ENCODE peak calls at places on chromosomes 2 and 18, in five cellular contexts. One of them, this sample, is unnamed.

GRCh38 chr2:213923543-213923942 is 487.3 kb upstream of the VWC2L start:
- DNase-seq in AG09309: no peak
- DNase-seq in HFF-Myc: no peak
- DNase-seq in fibroblast of lung: no peak
- DNase-seq in tibial nerve: no peak
- DNase-seq in this sample: no peak

GRCh38 chr18:21678897-21679296 is 25.7 kb downstream of the ABHD3 start:
- DNase-seq in AG09309: no peak
- DNase-seq in HFF-Myc: no peak
- DNase-seq in fibroblast of lung: no peak
- DNase-seq in tibial nerve: no peak
- DNase-seq in this sample: no peak

GRCh38 chr2:27018142-27018541 is 14.6 kb upstream of the TMEM214 start:
- DNase-seq in AG09309: no peak
- DNase-seq in HFF-Myc: no peak
- DNase-seq in fibroblast of lung: no peak
- DNase-seq in tibial nerve: no peak
- DNase-seq in this sample: no peak

GRCh38 chr2:45172993-45173392 is 163.7 kb upstream of the SIX2 start:
- DNase-seq in AG09309: peak; percentile 61
- DNase-seq in HFF-Myc: no peak
- DNase-seq in fibroblast of lung: no peak
- DNase-seq in tibial nerve: no peak
- DNase-seq in this sample: no peak

GRCh38 chr2:196206804-196207203 is 35.4 kb upstream of the STK17B start:
- DNase-seq in AG09309: no peak
- DNase-seq in HFF-Myc: no peak
- DNase-seq in fibroblast of lung: no peak
- DNase-seq in tibial nerve: peak; percentile 39
- DNase-seq in this sample: peak; percentile 40

GRCh38 chr2:44951124-44951523 is 9.6 kb downstream of the SIX3 start:
- DNase-seq in AG09309: no peak
- DNase-seq in HFF-Myc: no peak
- DNase-seq in fibroblast of lung: no peak
- DNase-seq in tibial nerve: no peak
- DNase-seq in this sample: no peak

GRCh38 chr2:96361751-96362150 is 26.2 kb downstream of the NCAPH start:
- DNase-seq in AG09309: no peak
- DNase-seq in HFF-Myc: no peak
- DNase-seq in fibroblast of lung: no peak
- DNase-seq in tibial nerve: no peak
- DNase-seq in this sample: no peak

GRCh38 chr2:70508711-70509462 is 44.7 kb downstream of the TGFA start:
- DNase-seq in AG09309: no peak
- DNase-seq in HFF-Myc: no peak
- DNase-seq in fibroblast of lung: no peak
- DNase-seq in tibial nerve: no peak
- DNase-seq in this sample: no peak

GRCh38 chr2:220442012-220442411 is 814.6 kb downstream of the SLC4A3 start:
- DNase-seq in AG09309: no peak
- DNase-seq in HFF-Myc: no peak
- DNase-seq in fibroblast of lung: no peak
- DNase-seq in tibial nerve: no peak
- DNase-seq in this sample: no peak

GRCh38 chr2:234550056-234550455 is 53.2 kb upstream of the ARL4C start:
- DNase-seq in AG09309: no peak
- DNase-seq in HFF-Myc: no peak
- DNase-seq in fibroblast of lung: no peak
- DNase-seq in tibial nerve: no peak
- DNase-seq in this sample: no peak

GRCh38 chr2:152176113-152176714 is 651 bp upstream of the STAM2 start:
- DNase-seq in AG09309: no peak
- DNase-seq in HFF-Myc: no peak
- DNase-seq in fibroblast of lung: no peak
- DNase-seq in tibial nerve: no peak
- DNase-seq in this sample: no peak

DNA sequence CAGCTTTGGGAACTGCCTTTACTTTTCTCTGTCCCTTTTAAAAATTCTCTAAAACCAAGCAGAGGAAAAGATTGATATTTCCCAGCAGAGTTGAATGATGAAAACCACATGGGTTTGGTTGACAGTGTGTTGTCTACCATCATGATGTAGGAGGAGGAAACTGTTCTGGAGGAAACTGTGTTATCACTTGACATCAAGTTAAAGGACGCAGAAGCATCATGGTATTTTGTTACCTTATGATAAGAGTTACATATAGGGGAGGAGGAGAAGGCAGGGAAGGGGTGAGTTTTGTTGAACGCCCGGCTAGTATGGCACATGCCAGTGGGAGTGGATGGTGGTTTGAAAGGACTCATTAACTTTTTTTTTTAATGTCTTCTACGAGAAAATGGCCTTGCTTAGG is 886 bp downstream of the TMEM17 start:
- DNase-seq in AG09309: no peak
- DNase-seq in HFF-Myc: no peak
- DNase-seq in fibroblast of lung: no peak
- DNase-seq in tibial nerve: no peak
- DNase-seq in this sample: peak; percentile 17
- H3K4me3 ChIP-seq in AG09309: peak overlapping the region; percentile 84
- H3K4me3 ChIP-seq in HFF-Myc: peak overlapping the region; percentile 56
- H3K4me3 ChIP-seq in fibroblast of lung: no peak overlapping the region
- H3K4me3 ChIP-seq in tibial nerve: peak overlapping the region; percentile 76
- H3K4me3 ChIP-seq in this sample: no peak overlapping the region

DNA sequence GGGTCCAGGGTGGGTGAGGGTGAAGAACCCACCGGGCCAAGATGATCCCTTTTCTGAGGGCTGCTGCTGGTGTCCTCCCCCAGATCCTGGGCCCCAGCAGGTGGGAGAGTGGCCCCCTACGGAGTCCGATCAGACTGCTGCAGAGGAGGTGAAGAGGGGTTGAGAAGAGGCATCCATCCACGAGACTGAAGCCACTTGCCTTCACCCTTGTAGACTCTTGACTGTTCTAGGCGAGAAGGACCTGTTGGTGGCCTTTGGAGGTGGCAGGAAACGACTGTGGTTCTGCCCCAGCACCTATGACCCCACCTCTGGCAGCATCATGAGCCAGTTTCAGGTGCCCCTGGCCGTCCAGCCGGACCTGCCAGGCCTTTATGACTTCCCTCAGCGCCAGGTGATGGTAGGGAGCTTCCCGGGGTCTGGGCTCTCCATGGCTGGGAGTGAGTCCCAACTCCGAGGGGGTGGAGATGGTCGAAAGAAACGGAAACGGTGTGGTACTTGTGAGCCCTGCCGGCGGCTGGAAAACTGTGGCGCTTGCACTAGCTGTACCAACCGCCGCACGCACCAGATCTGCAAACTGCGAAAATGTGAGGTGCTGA is 1.5 kb downstream of the TET3 start:
- DNase-seq in AG09309: no peak
- DNase-seq in HFF-Myc: no peak
- DNase-seq in fibroblast of lung: no peak
- DNase-seq in tibial nerve: no peak
- DNase-seq in this sample: no peak
- H3K4me3 ChIP-seq in AG09309: peak overlapping the region; percentile 66
- H3K4me3 ChIP-seq in HFF-Myc: peak overlapping the region; percentile 69
- H3K4me3 ChIP-seq in fibroblast of lung: peak overlapping the region; percentile 46
- H3K4me3 ChIP-seq in tibial nerve: peak overlapping the region; percentile 76
- H3K4me3 ChIP-seq in this sample: peak overlapping the region; percentile 87

DNA sequence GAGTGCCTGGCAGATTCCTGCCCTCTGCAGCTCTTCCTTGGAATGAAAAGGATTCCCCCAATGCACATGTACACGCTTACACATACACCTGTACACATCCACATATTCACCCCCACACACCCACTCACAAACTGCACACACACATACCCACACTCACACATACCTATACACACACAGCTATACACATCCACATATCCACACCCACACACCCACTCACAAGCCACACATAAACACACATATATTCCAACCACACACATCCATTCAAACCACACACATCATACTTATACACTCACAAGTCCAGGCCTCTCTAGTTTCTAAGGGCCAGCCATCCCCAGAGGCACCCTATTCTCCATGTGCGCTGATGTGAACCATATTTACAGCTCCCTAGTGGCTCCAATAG is 9.5 kb downstream of the CYRIA start:
- DNase-seq in AG09309: no peak
- DNase-seq in HFF-Myc: no peak
- DNase-seq in fibroblast of lung: no peak
- DNase-seq in tibial nerve: no peak
- DNase-seq in this sample: no peak
- H3K4me3 ChIP-seq in AG09309: no peak overlapping the region
- H3K4me3 ChIP-seq in HFF-Myc: no peak overlapping the region
- H3K4me3 ChIP-seq in fibroblast of lung: no peak overlapping the region
- H3K4me3 ChIP-seq in tibial nerve: no peak overlapping the region
- H3K4me3 ChIP-seq in this sample: no peak overlapping the region

DNA sequence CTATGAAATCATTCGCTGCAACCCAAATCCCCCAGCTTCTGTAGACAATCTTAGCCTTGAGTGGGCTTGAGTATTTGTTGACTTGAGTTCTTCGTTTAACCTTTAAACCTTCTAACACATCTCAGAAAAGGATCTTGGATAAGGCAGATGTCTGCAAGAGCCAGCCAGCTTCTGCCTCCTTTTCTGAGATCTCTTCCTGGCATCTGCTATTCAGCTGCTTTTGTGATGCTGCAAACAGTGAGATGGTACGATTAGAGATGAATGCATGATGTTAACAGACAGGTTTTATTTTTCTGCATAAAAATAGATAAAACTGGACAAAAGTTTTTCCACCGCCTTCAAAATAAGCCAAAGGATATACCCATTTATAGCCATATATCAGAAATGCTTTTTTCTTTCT is 37.6 kb downstream of the NRP2 start:
- DNase-seq in AG09309: no peak
- DNase-seq in HFF-Myc: no peak
- DNase-seq in fibroblast of lung: no peak
- DNase-seq in tibial nerve: no peak
- DNase-seq in this sample: no peak
- H3K4me3 ChIP-seq in AG09309: no peak overlapping the region
- H3K4me3 ChIP-seq in HFF-Myc: no peak overlapping the region
- H3K4me3 ChIP-seq in fibroblast of lung: no peak overlapping the region
- H3K4me3 ChIP-seq in tibial nerve: no peak overlapping the region
- H3K4me3 ChIP-seq in this sample: no peak overlapping the region

DNA sequence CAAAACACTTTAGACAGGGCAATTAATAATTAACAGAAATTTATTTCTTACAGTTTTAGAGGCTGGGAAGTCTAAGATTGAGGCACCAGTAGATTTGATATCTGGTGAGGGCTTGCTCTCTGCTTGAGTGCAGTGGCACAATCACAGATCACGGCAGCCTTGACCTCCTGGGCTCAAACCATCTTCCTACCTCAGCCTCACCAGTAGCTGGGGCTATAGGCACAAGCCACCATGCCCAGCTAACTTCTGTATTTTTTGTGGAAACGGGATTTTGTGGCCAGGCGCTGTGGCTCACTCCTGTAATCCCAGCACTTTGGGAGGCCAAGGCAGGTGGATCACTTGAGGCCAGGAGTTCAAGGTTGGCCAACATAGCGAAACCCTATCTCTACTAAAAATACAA is 29.0 kb upstream of the ACVR1 start:
- DNase-seq in AG09309: no peak
- DNase-seq in HFF-Myc: no peak
- DNase-seq in fibroblast of lung: no peak
- DNase-seq in tibial nerve: no peak
- DNase-seq in this sample: peak; percentile 12
- H3K4me3 ChIP-seq in AG09309: no peak overlapping the region
- H3K4me3 ChIP-seq in HFF-Myc: no peak overlapping the region
- H3K4me3 ChIP-seq in fibroblast of lung: no peak overlapping the region
- H3K4me3 ChIP-seq in tibial nerve: no peak overlapping the region
- H3K4me3 ChIP-seq in this sample: no peak overlapping the region

DNA sequence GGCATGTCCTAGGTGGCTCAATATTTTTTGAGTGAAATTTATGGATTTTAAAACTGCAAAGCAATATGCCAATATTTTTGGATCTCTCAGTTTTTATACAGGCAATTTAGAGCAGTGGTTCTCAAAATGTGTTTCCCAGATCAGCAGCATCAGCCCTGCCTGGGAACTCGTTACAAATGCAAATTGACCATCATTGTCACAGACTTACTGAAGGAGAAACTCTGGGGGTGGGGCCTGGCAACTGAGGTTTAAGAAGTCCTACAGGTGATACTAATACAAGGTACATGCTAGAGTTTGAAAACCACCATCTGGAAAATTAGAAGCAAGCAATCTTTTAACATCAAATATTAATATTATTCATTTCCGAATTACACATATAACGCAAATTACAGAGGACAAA is 215.6 kb upstream of the PID1 start:
- DNase-seq in AG09309: no peak
- DNase-seq in HFF-Myc: no peak
- DNase-seq in fibroblast of lung: no peak
- DNase-seq in tibial nerve: no peak
- DNase-seq in this sample: no peak
- H3K4me3 ChIP-seq in AG09309: no peak overlapping the region
- H3K4me3 ChIP-seq in HFF-Myc: no peak overlapping the region
- H3K4me3 ChIP-seq in fibroblast of lung: no peak overlapping the region
- H3K4me3 ChIP-seq in tibial nerve: no peak overlapping the region
- H3K4me3 ChIP-seq in this sample: no peak overlapping the region